ENCODE peak calls at places on chromosome 2, in eight cellular contexts. Y is HCT116, M is HepG2, D is GM23338, F is stomach, Z is prostate gland, L is K562, R is breast epithelium. P is an unnamed sample.

GRCh38 chr2:119809329-119810038 is 49.8 kb downstream of the PTPN4 start:
- DNase-seq in Y (no peak), M (no peak), D (no peak), F (no peak), Z (no peak), L (no peak), R (no peak), P (no peak)

GRCh38 chr2:231199219-231199618 is 788 bp downstream of the ARMC9 start:
- DNase-seq in Y (no peak), M (no peak), D (no peak), F (no peak), Z (peak; percentile 33), L (no peak), R (no peak), P (peak; percentile 56)

GRCh38 chr2:149904816-149905215 is 317.2 kb upstream of the MMADHC start:
- DNase-seq in Y (no peak), M (no peak), D (no peak), F (no peak), Z (no peak), L (no peak), R (no peak), P (no peak)

GRCh38 chr2:38477006-38477405 is 99.9 kb upstream of the ATL2 start:
- DNase-seq in Y (no peak), M (no peak), D (no peak), F (no peak), Z (no peak), L (no peak), R (no peak), P (no peak)

GRCh38 chr2:217338306-217338916 is 478.5 kb upstream of the TNP1 start:
- DNase-seq in Y (no peak), M (peak; percentile 58), D (peak; percentile 11), F (no peak), Z (no peak), L (no peak), R (no peak), P (no peak)

GRCh38 chr2:127611076-127611925 is 34.7 kb upstream of the GPR17 start:
- DNase-seq in Y (no peak), M (no peak), D (no peak), F (peak; percentile 17), Z (no peak), L (no peak), R (peak; percentile 38), P (peak; percentile 8)

GRCh38 chr2:16209799-16210198 is 269.4 kb downstream of the MYCN start:
- DNase-seq in Y (no peak), M (no peak), D (no peak), F (no peak), Z (no peak), L (no peak), R (no peak), P (no peak)

GRCh38 chr2:106127282-106127771 is 66.8 kb downstream of the UXS1 start:
- DNase-seq in Y (no peak), M (peak; percentile 66), D (no peak), F (no peak), Z (no peak), L (no peak), R (no peak), P (no peak)

GRCh38 chr2:34261701-34262100 is 662.6 kb upstream of the FAM98A start:
- DNase-seq in Y (no peak), M (no peak), D (peak; percentile 2), F (no peak), Z (no peak), L (no peak), R (no peak), P (no peak)

GRCh38 chr2:147025611-147026010 is 819.2 kb upstream of the ACVR2A start:
- DNase-seq in Y (no peak), M (no peak), D (no peak), F (no peak), Z (peak; percentile 8), L (no peak), R (no peak), P (no peak)

GRCh38 chr2:46954951-46955571 is 39.5 kb upstream of the MCFD2 start:
- DNase-seq in Y (no peak), M (peak; percentile 92), D (no peak), F (peak; percentile 43), Z (peak; percentile 22), L (peak; percentile 80), R (peak; percentile 61), P (no peak)

GRCh38 chr2:152411154-152411553 is 76.2 kb downstream of the FMNL2 start:
- DNase-seq in Y (no peak), M (no peak), D (no peak), F (no peak), Z (no peak), L (no peak), R (no peak), P (no peak)

GRCh38 chr2:240451791-240452470 is 16.5 kb downstream of the GPC1 start:
- DNase-seq in Y (no peak), M (no peak), D (no peak), F (no peak), Z (no peak), L (no peak), R (no peak), P (peak; percentile 79)
- H3K4me3 ChIP-seq in Y (peak overlapping the region; percentile 49), M (peak overlapping the region; percentile 53), D (peak overlapping the region; percentile 60), F (peak overlapping the region; percentile 80), Z (peak overlapping the region; percentile 74), L (peak overlapping the region; percentile 16), R (peak overlapping the region; percentile 94), P (peak overlapping the region; percentile 63)

GRCh38 chr2:138235041-138235440 is 266.5 kb upstream of the SPOPL start:
- DNase-seq in Y (no peak), M (no peak), D (peak; percentile 65), F (no peak), Z (no peak), L (no peak), R (no peak), P (no peak)
- TF ChIP-seq POLR2AphosphoS5 in Y (no peak), M (no peak), D (no peak), F (no peak), Z (no peak), L (no peak), R (no peak), P (no peak)

GRCh38 chr2:43676322-43677050 is at the start of gene C1GALT1C1L:
- DNase-seq in Y (no peak), M (peak; percentile 22), D (peak; percentile 73), F (peak; percentile 36), Z (peak; percentile 43), L (peak; percentile 69), R (peak; percentile 58), P (peak; percentile 89)
- H3K4me3 ChIP-seq in Y (peak within 1 kb of the TSS; percentile 49), M (peak within 1 kb of the TSS; percentile 68), D (peak within 1 kb of the TSS; percentile 56), F (peak within 1 kb of the TSS; percentile 66), Z (peak within 1 kb of the TSS; percentile 39), L (peak within 1 kb of the TSS; percentile 38), R (peak within 1 kb of the TSS; percentile 72), P (no peak within 1 kb of the TSS)

GRCh38 chr2:196331816-196332215 is 160.4 kb upstream of the STK17B start:
- DNase-seq in Y (no peak), M (no peak), D (no peak), F (no peak), Z (no peak), L (no peak), R (no peak), P (no peak)
- TF ChIP-seq POLR2AphosphoS5 in Y (no peak), M (no peak), D (no peak), F (no peak), Z (no peak), L (no peak), R (no peak), P (no peak)

GRCh38 chr2:8049111-8049720 is 632.6 kb upstream of the ID2 start:
- DNase-seq in Y (no peak), M (no peak), D (no peak), F (no peak), Z (no peak), L (no peak), R (no peak), P (no peak)

GRCh38 chr2:8049851-8050571 is 631.8 kb upstream of the ID2 start:
- DNase-seq in Y (no peak), M (no peak), D (no peak), F (no peak), Z (no peak), L (no peak), R (no peak), P (no peak)

GRCh38 chr2:8045081-8045614 is 636.7 kb upstream of the ID2 start:
- DNase-seq in Y (no peak), M (no peak), D (no peak), F (no peak), Z (no peak), L (no peak), R (no peak), P (no peak)

GRCh38 chr2:8044046-8044594 is 637.7 kb upstream of the ID2 start:
- DNase-seq in Y (no peak), M (no peak), D (no peak), F (no peak), Z (no peak), L (no peak), R (no peak), P (no peak)

DNA sequence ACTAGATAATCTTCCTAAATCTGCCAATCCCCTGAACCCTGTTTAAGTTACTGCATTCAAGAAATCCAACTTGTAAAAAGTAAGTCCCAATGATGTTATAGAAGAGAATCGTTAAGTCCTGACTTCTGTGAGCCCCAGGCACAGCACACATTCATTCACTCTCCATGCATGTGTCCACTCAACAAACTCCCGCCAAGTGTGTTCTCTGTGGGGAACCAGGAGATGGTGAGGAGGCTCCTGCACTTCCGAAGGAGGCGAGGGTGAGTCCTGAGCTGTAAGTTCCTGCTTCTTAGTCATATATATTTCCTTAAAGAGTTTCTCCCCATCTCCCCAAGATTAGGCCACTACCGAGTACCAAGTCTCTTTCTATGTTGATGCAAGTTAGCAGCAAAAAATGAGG is 635.0 kb upstream of the ID2 start:
- DNase-seq in Y (no peak), M (no peak), D (no peak), F (no peak), Z (no peak), L (no peak), R (no peak), P (no peak)
- H3K4me3 ChIP-seq in Y (no peak overlapping the region), M (no peak overlapping the region), D (no peak overlapping the region), F (no peak overlapping the region), Z (no peak overlapping the region), L (no peak overlapping the region), R (no peak overlapping the region), P (no peak overlapping the region)

GRCh38 chr2:130346741-130347066 is 4.0 kb downstream of the IMP4 start:
- DNase-seq in Y (no peak), M (no peak), D (no peak), F (no peak), Z (no peak), L (no peak), R (no peak), P (peak; percentile 16)

GRCh38 chr2:130346041-130346740 is 3.5 kb downstream of the IMP4 start:
- DNase-seq in Y (no peak), M (no peak), D (no peak), F (no peak), Z (no peak), L (no peak), R (no peak), P (no peak)

GRCh38 chr2:130344578-130344977 is 1.9 kb downstream of the IMP4 start:
- DNase-seq in Y (no peak), M (no peak), D (no peak), F (no peak), Z (no peak), L (no peak), R (no peak), P (no peak)

GRCh38 chr2:130345091-130345490 is 2.4 kb downstream of the IMP4 start:
- DNase-seq in Y (no peak), M (no peak), D (no peak), F (no peak), Z (no peak), L (no peak), R (no peak), P (no peak)

GRCh38 chr2:130345611-130346010 is 2.9 kb downstream of the IMP4 start:
- DNase-seq in Y (no peak), M (no peak), D (no peak), F (no peak), Z (no peak), L (no peak), R (no peak), P (peak; percentile 59)
- TF ChIP-seq POLR2AphosphoS5 in Y (no peak), M (no peak), D (no peak), F (no peak), Z (no peak), L (no peak), R (no peak), P (no peak)

P was measured in upper lobe of left lung.